ENCODE peak calls at places on chromosomes 16 and 17, in four cellular contexts. One of them, this sample, is unnamed.
A peak's percentile ranks its signal among the peaks of the same experiment; 100 is the strongest.

GRCh38 chr17:44314869-44315661 is 6.7 kb downstream of the RUNDC3A start:
- DNase-seq in CD4-positive, alpha-beta T cell: no peak
- DNase-seq in omental fat pad: no peak
- DNase-seq in HFFc6: no peak
- DNase-seq in this sample: no peak

GRCh38 chr16:5709889-5710288 is 612.3 kb upstream of the EEF2KMT start:
- DNase-seq in CD4-positive, alpha-beta T cell: no peak
- DNase-seq in omental fat pad: no peak
- DNase-seq in HFFc6: no peak
- DNase-seq in this sample: no peak

GRCh38 chr17:81582341-81582740 is 30.2 kb upstream of the FAAP100 start:
- DNase-seq in CD4-positive, alpha-beta T cell: no peak
- DNase-seq in omental fat pad: no peak
- DNase-seq in HFFc6: peak; percentile 75
- DNase-seq in this sample: no peak

GRCh38 chr17:44108440-44109311 is 14.8 kb downstream of the HDAC5 start:
- DNase-seq in CD4-positive, alpha-beta T cell: no peak
- DNase-seq in omental fat pad: no peak
- DNase-seq in HFFc6: peak; percentile 97
- DNase-seq in this sample: peak; percentile 93

GRCh38 chr16:73125860-73126259 is 77.9 kb upstream of the ZFHX3 start:
- DNase-seq in CD4-positive, alpha-beta T cell: no peak
- DNase-seq in omental fat pad: no peak
- DNase-seq in HFFc6: peak; percentile 35
- DNase-seq in this sample: peak; percentile 31

GRCh38 chr17:8123695-8124349 is at the start of gene HES7:
- DNase-seq in CD4-positive, alpha-beta T cell: no peak
- DNase-seq in omental fat pad: no peak
- DNase-seq in HFFc6: no peak
- DNase-seq in this sample: no peak

GRCh38 chr17:79114455-79115301 is 40.1 kb downstream of the ENGASE start:
- DNase-seq in CD4-positive, alpha-beta T cell: no peak
- DNase-seq in omental fat pad: no peak
- DNase-seq in HFFc6: no peak
- DNase-seq in this sample: no peak

GRCh38 chr17:34171245-34171818 is 83.8 kb upstream of the CCL2 start:
- DNase-seq in CD4-positive, alpha-beta T cell: peak; percentile 15
- DNase-seq in omental fat pad: peak; percentile 38
- DNase-seq in HFFc6: peak; percentile 57
- DNase-seq in this sample: no peak

GRCh38 chr17:58308985-58309917 is 19.3 kb downstream of the TSPOAP1 start:
- DNase-seq in CD4-positive, alpha-beta T cell: no peak
- DNase-seq in omental fat pad: no peak
- DNase-seq in HFFc6: no peak
- DNase-seq in this sample: no peak

GRCh38 chr17:28745777-28746473 is 2.1 kb downstream of the TRAF4 start:
- DNase-seq in CD4-positive, alpha-beta T cell: no peak
- DNase-seq in omental fat pad: peak; percentile 45
- DNase-seq in HFFc6: peak; percentile 66
- DNase-seq in this sample: no peak

GRCh38 chr16:89363621-89364393 is 126.6 kb downstream of the ANKRD11 start:
- DNase-seq in CD4-positive, alpha-beta T cell: no peak
- DNase-seq in omental fat pad: no peak
- DNase-seq in HFFc6: peak; percentile 64
- DNase-seq in this sample: no peak

GRCh38 chr16:50844840-50845239 is 103.0 kb downstream of the CYLD start:
- DNase-seq in CD4-positive, alpha-beta T cell: no peak
- DNase-seq in omental fat pad: no peak
- DNase-seq in HFFc6: no peak
- DNase-seq in this sample: no peak

GRCh38 chr17:73359987-73360410 is 48.2 kb upstream of the CDC42EP4 start:
- DNase-seq in CD4-positive, alpha-beta T cell: no peak
- DNase-seq in omental fat pad: no peak
- DNase-seq in HFFc6: no peak
- DNase-seq in this sample: no peak

GRCh38 chr16:69443809-69444611 is 19.6 kb downstream of the CYB5B start:
- DNase-seq in CD4-positive, alpha-beta T cell: peak; percentile 46
- DNase-seq in omental fat pad: no peak
- DNase-seq in HFFc6: peak; percentile 39
- DNase-seq in this sample: no peak

GRCh38 chr16:30761427-30761927 is 385 bp downstream of the CFAP119 start:
- DNase-seq in CD4-positive, alpha-beta T cell: no peak
- DNase-seq in omental fat pad: no peak
- DNase-seq in HFFc6: peak; percentile 16
- DNase-seq in this sample: no peak

GRCh38 chr16:27080870-27081269 is 14.1 kb downstream of the C16orf82 start:
- DNase-seq in CD4-positive, alpha-beta T cell: no peak
- DNase-seq in omental fat pad: no peak
- DNase-seq in HFFc6: peak; percentile 21
- DNase-seq in this sample: no peak

GRCh38 chr17:82278786-82279379 is 5.4 kb upstream of the CSNK1D start:
- DNase-seq in CD4-positive, alpha-beta T cell: no peak
- DNase-seq in omental fat pad: no peak
- DNase-seq in HFFc6: no peak
- DNase-seq in this sample: no peak

GRCh38 chr16:86789621-86790051 is 211.3 kb downstream of the FOXL1 start:
- DNase-seq in CD4-positive, alpha-beta T cell: no peak
- DNase-seq in omental fat pad: no peak
- DNase-seq in HFFc6: peak; percentile 66
- DNase-seq in this sample: no peak

GRCh38 chr16:67301080-67301757 is 21.9 kb downstream of the PLEKHG4 start:
- DNase-seq in CD4-positive, alpha-beta T cell: no peak
- DNase-seq in omental fat pad: no peak
- DNase-seq in HFFc6: no peak
- DNase-seq in this sample: no peak

GRCh38 chr16:7361416-7362129 is 28.9 kb downstream of the RBFOX1 start:
- DNase-seq in CD4-positive, alpha-beta T cell: no peak
- DNase-seq in omental fat pad: no peak
- DNase-seq in HFFc6: no peak
- DNase-seq in this sample: no peak

GRCh38 chr17:8392274-8392673 is 5.4 kb downstream of the RNF222 start:
- DNase-seq in CD4-positive, alpha-beta T cell: no peak
- DNase-seq in omental fat pad: no peak
- DNase-seq in HFFc6: no peak
- DNase-seq in this sample: no peak

GRCh38 chr17:82270651-82271050 is 2.8 kb downstream of the CSNK1D start:
- DNase-seq in CD4-positive, alpha-beta T cell: no peak
- DNase-seq in omental fat pad: no peak
- DNase-seq in HFFc6: no peak
- DNase-seq in this sample: no peak

GRCh38 chr17:72684405-72685020 is 408.0 kb downstream of the SLC39A11 start:
- DNase-seq in CD4-positive, alpha-beta T cell: no peak
- DNase-seq in omental fat pad: no peak
- DNase-seq in HFFc6: no peak
- DNase-seq in this sample: no peak

GRCh38 chr17:82200743-82201497 is 11.7 kb downstream of the CCDC57 start:
- DNase-seq in CD4-positive, alpha-beta T cell: peak; percentile 45
- DNase-seq in omental fat pad: no peak
- DNase-seq in HFFc6: no peak
- DNase-seq in this sample: no peak

GRCh38 chr17:2421315-2422147 is 20.7 kb upstream of the MNT start:
- DNase-seq in CD4-positive, alpha-beta T cell: no peak
- DNase-seq in omental fat pad: no peak
- DNase-seq in HFFc6: no peak
- DNase-seq in this sample: no peak

GRCh38 chr17:180380-181212 is 854 bp downstream of the DOC2B start:
- DNase-seq in CD4-positive, alpha-beta T cell: no peak
- DNase-seq in omental fat pad: no peak
- DNase-seq in HFFc6: no peak
- DNase-seq in this sample: no peak

GRCh38 chr17:58679263-58680037 is 12.4 kb downstream of the TEX14 start:
- DNase-seq in CD4-positive, alpha-beta T cell: no peak
- DNase-seq in omental fat pad: no peak
- DNase-seq in HFFc6: peak; percentile 57
- DNase-seq in this sample: no peak

GRCh38 chr16:47903470-47903869 is 252.3 kb downstream of the ABCC12 start:
- DNase-seq in CD4-positive, alpha-beta T cell: no peak
- DNase-seq in omental fat pad: no peak
- DNase-seq in HFFc6: no peak
- DNase-seq in this sample: no peak

GRCh38 chr16:11848842-11849241 is 2.5 kb downstream of the RSL1D1 start:
- DNase-seq in CD4-positive, alpha-beta T cell: no peak
- DNase-seq in omental fat pad: no peak
- DNase-seq in HFFc6: peak; percentile 25
- DNase-seq in this sample: no peak

GRCh38 chr16:68908000-68908313 is 64.6 kb downstream of the TANGO6 start:
- DNase-seq in CD4-positive, alpha-beta T cell: no peak
- DNase-seq in omental fat pad: no peak
- DNase-seq in HFFc6: no peak
- DNase-seq in this sample: no peak

GRCh38 chr17:50630524-50631194 is 4.0 kb upstream of the ABCC3 start:
- DNase-seq in CD4-positive, alpha-beta T cell: peak; percentile 56
- DNase-seq in omental fat pad: no peak
- DNase-seq in HFFc6: no peak
- DNase-seq in this sample: no peak

GRCh38 chr16:78638371-78638770 is 538.9 kb downstream of the WWOX start:
- DNase-seq in CD4-positive, alpha-beta T cell: no peak
- DNase-seq in omental fat pad: no peak
- DNase-seq in HFFc6: no peak
- DNase-seq in this sample: no peak

GRCh38 chr16:27390157-27390556 is 11.8 kb upstream of the IL21R start:
- DNase-seq in CD4-positive, alpha-beta T cell: no peak
- DNase-seq in omental fat pad: no peak
- DNase-seq in HFFc6: no peak
- DNase-seq in this sample: no peak

GRCh38 chr17:78342438-78343098 is 17.3 kb downstream of the SOCS3 start:
- DNase-seq in CD4-positive, alpha-beta T cell: no peak
- DNase-seq in omental fat pad: no peak
- DNase-seq in HFFc6: peak; percentile 87
- DNase-seq in this sample: peak; percentile 79

GRCh38 chr16:81560979-81561657 is 116.5 kb downstream of the CMIP start:
- DNase-seq in CD4-positive, alpha-beta T cell: no peak
- DNase-seq in omental fat pad: no peak
- DNase-seq in HFFc6: peak; percentile 67
- DNase-seq in this sample: no peak

GRCh38 chr16:89052824-89053724 is 40.6 kb upstream of the ACSF3 start:
- DNase-seq in CD4-positive, alpha-beta T cell: no peak
- DNase-seq in omental fat pad: no peak
- DNase-seq in HFFc6: no peak
- DNase-seq in this sample: no peak

GRCh38 chr17:15462962-15463361 is 4.5 kb downstream of the CDRT4 start:
- DNase-seq in CD4-positive, alpha-beta T cell: no peak
- DNase-seq in omental fat pad: no peak
- DNase-seq in HFFc6: no peak
- DNase-seq in this sample: no peak

GRCh38 chr16:77696149-77696548 is 26.2 kb upstream of the NUDT7 start:
- DNase-seq in CD4-positive, alpha-beta T cell: no peak
- DNase-seq in omental fat pad: no peak
- DNase-seq in HFFc6: no peak
- DNase-seq in this sample: no peak

GRCh38 chr17:39270923-39271322 is 45.2 kb upstream of the STAC2 start:
- DNase-seq in CD4-positive, alpha-beta T cell: no peak
- DNase-seq in omental fat pad: no peak
- DNase-seq in HFFc6: peak; percentile 61
- DNase-seq in this sample: peak; percentile 53
- TF ChIP-seq CTCF in CD4-positive, alpha-beta T cell: no peak
- TF ChIP-seq CTCF in omental fat pad: no peak
- TF ChIP-seq CTCF in HFFc6: peak; percentile 79
- TF ChIP-seq CTCF in this sample: peak; percentile 71

GRCh38 chr17:37698856-37699255 is 46.0 kb downstream of the HNF1B start:
- DNase-seq in CD4-positive, alpha-beta T cell: no peak
- DNase-seq in omental fat pad: no peak
- DNase-seq in HFFc6: no peak
- DNase-seq in this sample: no peak

GRCh38 chr17:37699285-37699973 is 45.4 kb downstream of the HNF1B start:
- DNase-seq in CD4-positive, alpha-beta T cell: no peak
- DNase-seq in omental fat pad: no peak
- DNase-seq in HFFc6: peak; percentile 34
- DNase-seq in this sample: no peak

GRCh38 chr17:37702605-37703004 is 42.3 kb downstream of the HNF1B start:
- DNase-seq in CD4-positive, alpha-beta T cell: no peak
- DNase-seq in omental fat pad: no peak
- DNase-seq in HFFc6: peak; percentile 56
- DNase-seq in this sample: peak; percentile 72

GRCh38 chr17:37700881-37701280 is 44.0 kb downstream of the HNF1B start:
- DNase-seq in CD4-positive, alpha-beta T cell: no peak
- DNase-seq in omental fat pad: no peak
- DNase-seq in HFFc6: no peak
- DNase-seq in this sample: no peak

GRCh38 chr17:37701424-37702020 is 43.3 kb downstream of the HNF1B start:
- DNase-seq in CD4-positive, alpha-beta T cell: peak; percentile 13
- DNase-seq in omental fat pad: no peak
- DNase-seq in HFFc6: no peak
- DNase-seq in this sample: no peak
- TF ChIP-seq CTCF in CD4-positive, alpha-beta T cell: peak; percentile 52
- TF ChIP-seq CTCF in omental fat pad: no peak
- TF ChIP-seq CTCF in HFFc6: peak; percentile 82
- TF ChIP-seq CTCF in this sample: peak; percentile 54

GRCh38 chr17:35428229-35428628 is 4.1 kb downstream of the SLFN12 start:
- DNase-seq in CD4-positive, alpha-beta T cell: no peak
- DNase-seq in omental fat pad: no peak
- DNase-seq in HFFc6: no peak
- DNase-seq in this sample: no peak

GRCh38 chr17:35429702-35430101 is 2.6 kb downstream of the SLFN12 start:
- DNase-seq in CD4-positive, alpha-beta T cell: no peak
- DNase-seq in omental fat pad: no peak
- DNase-seq in HFFc6: no peak
- DNase-seq in this sample: no peak

GRCh38 chr17:35438433-35438832 is 6.1 kb upstream of the SLFN12 start:
- DNase-seq in CD4-positive, alpha-beta T cell: no peak
- DNase-seq in omental fat pad: no peak
- DNase-seq in HFFc6: no peak
- DNase-seq in this sample: no peak

GRCh38 chr17:35432176-35433074 is at the start of gene SLFN12:
- DNase-seq in CD4-positive, alpha-beta T cell: peak; percentile 36
- DNase-seq in omental fat pad: no peak
- DNase-seq in HFFc6: peak; percentile 96
- DNase-seq in this sample: peak; percentile 76

GRCh38 chr17:35433075-35433894 is 985 bp upstream of the SLFN12 start:
- DNase-seq in CD4-positive, alpha-beta T cell: no peak
- DNase-seq in omental fat pad: peak; percentile 62
- DNase-seq in HFFc6: peak; percentile 99
- DNase-seq in this sample: peak; percentile 94
- TF ChIP-seq CTCF in CD4-positive, alpha-beta T cell: no peak
- TF ChIP-seq CTCF in omental fat pad: no peak
- TF ChIP-seq CTCF in HFFc6: peak; percentile 67
- TF ChIP-seq CTCF in this sample: peak; percentile 58

DNA sequence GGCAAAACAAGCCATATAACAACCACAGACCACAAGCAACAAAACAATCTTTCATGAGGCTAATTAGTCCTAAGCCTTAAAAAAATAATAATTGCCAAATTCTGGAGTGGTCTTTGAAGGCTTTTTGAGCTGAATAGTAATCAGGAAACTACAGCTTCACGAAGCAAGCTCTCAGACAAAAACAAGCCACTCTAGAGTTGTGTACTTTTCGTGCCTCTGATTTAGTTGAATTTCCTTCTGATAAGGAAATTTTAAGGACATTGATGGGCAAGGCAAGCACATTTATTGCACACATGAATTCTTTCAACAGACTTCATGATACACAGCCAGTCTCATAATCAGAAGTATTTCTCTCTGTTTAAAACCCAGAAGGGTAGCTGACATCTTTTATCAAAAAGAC is 130.8 kb upstream of the IRX3 start:
- DNase-seq in CD4-positive, alpha-beta T cell: no peak
- DNase-seq in omental fat pad: no peak
- DNase-seq in HFFc6: no peak
- DNase-seq in this sample: no peak
- TF ChIP-seq CTCF in CD4-positive, alpha-beta T cell: no peak
- TF ChIP-seq CTCF in omental fat pad: no peak
- TF ChIP-seq CTCF in HFFc6: no peak
- TF ChIP-seq CTCF in this sample: no peak

GRCh38 chr16:55274391-55274790 is 49.6 kb upstream of the IRX6 start:
- DNase-seq in CD4-positive, alpha-beta T cell: no peak
- DNase-seq in omental fat pad: no peak
- DNase-seq in HFFc6: no peak
- DNase-seq in this sample: no peak
- TF ChIP-seq CTCF in CD4-positive, alpha-beta T cell: no peak
- TF ChIP-seq CTCF in omental fat pad: no peak
- TF ChIP-seq CTCF in HFFc6: no peak
- TF ChIP-seq CTCF in this sample: no peak

This sample was measured in BJ.